ENCODE peak calls at places on chromosomes 7 and 10, in nine cellular contexts. One of them, this sample, is unnamed.

GRCh38 chr10:78416031-78416800 is 382.6 kb downstream of the RPS24 start:
- DNase-seq in NT2/D1: no peak
- DNase-seq in stomach: peak; percentile 17
- DNase-seq in astrocyte of the spinal cord: peak; percentile 47
- DNase-seq in PC-3: peak; percentile 98
- DNase-seq in NCI-H748 treated with DMSO at 0.1 percent for 48 hours: no peak
- DNase-seq in epithelial cell of esophagus: peak; percentile 13
- DNase-seq in Calu3: no peak
- DNase-seq in HCT116: no peak
- DNase-seq in this sample: no peak

GRCh38 chr7:91240546-91240945 is 23.7 kb upstream of the FZD1 start:
- DNase-seq in NT2/D1: no peak
- DNase-seq in stomach: no peak
- DNase-seq in astrocyte of the spinal cord: peak; percentile 35
- DNase-seq in PC-3: no peak
- DNase-seq in NCI-H748 treated with DMSO at 0.1 percent for 48 hours: no peak
- DNase-seq in epithelial cell of esophagus: peak; percentile 51
- DNase-seq in Calu3: no peak
- DNase-seq in HCT116: no peak
- DNase-seq in this sample: peak; percentile 42

GRCh38 chr10:28839600-28840007 is 162.3 kb downstream of the BAMBI start:
- DNase-seq in NT2/D1: no peak
- DNase-seq in stomach: peak; percentile 48
- DNase-seq in astrocyte of the spinal cord: peak; percentile 19
- DNase-seq in PC-3: no peak
- DNase-seq in NCI-H748 treated with DMSO at 0.1 percent for 48 hours: peak; percentile 47
- DNase-seq in epithelial cell of esophagus: no peak
- DNase-seq in Calu3: peak; percentile 5
- DNase-seq in HCT116: peak; percentile 45
- DNase-seq in this sample: peak; percentile 22

GRCh38 chr7:108083980-108084379 is 46.2 kb downstream of the LAMB4 start:
- DNase-seq in NT2/D1: no peak
- DNase-seq in stomach: no peak
- DNase-seq in astrocyte of the spinal cord: no peak
- DNase-seq in PC-3: peak; percentile 44
- DNase-seq in NCI-H748 treated with DMSO at 0.1 percent for 48 hours: no peak
- DNase-seq in epithelial cell of esophagus: peak; percentile 52
- DNase-seq in Calu3: no peak
- DNase-seq in HCT116: no peak
- DNase-seq in this sample: no peak

GRCh38 chr7:26508481-26508880 is 216.8 kb downstream of the SNX10 start:
- DNase-seq in NT2/D1: no peak
- DNase-seq in stomach: no peak
- DNase-seq in astrocyte of the spinal cord: no peak
- DNase-seq in PC-3: peak; percentile 38
- DNase-seq in NCI-H748 treated with DMSO at 0.1 percent for 48 hours: peak; percentile 84
- DNase-seq in epithelial cell of esophagus: no peak
- DNase-seq in Calu3: peak; percentile 92
- DNase-seq in HCT116: no peak
- DNase-seq in this sample: no peak

GRCh38 chr7:20407585-20408466 is 77.1 kb downstream of the ITGB8 start:
- DNase-seq in NT2/D1: no peak
- DNase-seq in stomach: peak; percentile 36
- DNase-seq in astrocyte of the spinal cord: peak; percentile 45
- DNase-seq in PC-3: peak; percentile 84
- DNase-seq in NCI-H748 treated with DMSO at 0.1 percent for 48 hours: peak; percentile 33
- DNase-seq in epithelial cell of esophagus: peak; percentile 83
- DNase-seq in Calu3: peak; percentile 77
- DNase-seq in HCT116: no peak
- DNase-seq in this sample: peak; percentile 66

GRCh38 chr7:99737726-99738125 is 2.7 kb upstream of the CYP3A7 start:
- DNase-seq in NT2/D1: no peak
- DNase-seq in stomach: no peak
- DNase-seq in astrocyte of the spinal cord: no peak
- DNase-seq in PC-3: no peak
- DNase-seq in NCI-H748 treated with DMSO at 0.1 percent for 48 hours: no peak
- DNase-seq in epithelial cell of esophagus: peak; percentile 89
- DNase-seq in Calu3: no peak
- DNase-seq in HCT116: no peak
- DNase-seq in this sample: no peak

GRCh38 chr10:100866575-100867098 is 46.1 kb upstream of the SLF2 start:
- DNase-seq in NT2/D1: peak; percentile 16
- DNase-seq in stomach: no peak
- DNase-seq in astrocyte of the spinal cord: no peak
- DNase-seq in PC-3: no peak
- DNase-seq in NCI-H748 treated with DMSO at 0.1 percent for 48 hours: no peak
- DNase-seq in epithelial cell of esophagus: no peak
- DNase-seq in Calu3: no peak
- DNase-seq in HCT116: no peak
- DNase-seq in this sample: no peak

GRCh38 chr10:7572435-7572834 is 94.3 kb downstream of the ITIH5 start:
- DNase-seq in NT2/D1: no peak
- DNase-seq in stomach: no peak
- DNase-seq in astrocyte of the spinal cord: peak; percentile 2
- DNase-seq in PC-3: no peak
- DNase-seq in NCI-H748 treated with DMSO at 0.1 percent for 48 hours: no peak
- DNase-seq in epithelial cell of esophagus: no peak
- DNase-seq in Calu3: no peak
- DNase-seq in HCT116: no peak
- DNase-seq in this sample: no peak

GRCh38 chr7:2734761-2735571 is 47.0 kb downstream of the AMZ1 start:
- DNase-seq in NT2/D1: no peak
- DNase-seq in stomach: peak; percentile 26
- DNase-seq in astrocyte of the spinal cord: no peak
- DNase-seq in PC-3: no peak
- DNase-seq in NCI-H748 treated with DMSO at 0.1 percent for 48 hours: no peak
- DNase-seq in epithelial cell of esophagus: no peak
- DNase-seq in Calu3: no peak
- DNase-seq in HCT116: no peak
- DNase-seq in this sample: no peak

GRCh38 chr7:130897515-130898419 is 163.8 kb upstream of the KLF14 start:
- DNase-seq in NT2/D1: no peak
- DNase-seq in stomach: no peak
- DNase-seq in astrocyte of the spinal cord: no peak
- DNase-seq in PC-3: peak; percentile 35
- DNase-seq in NCI-H748 treated with DMSO at 0.1 percent for 48 hours: no peak
- DNase-seq in epithelial cell of esophagus: no peak
- DNase-seq in Calu3: no peak
- DNase-seq in HCT116: no peak
- DNase-seq in this sample: no peak

GRCh38 chr10:90136731-90137316 is 435.4 kb downstream of the KIF20B start:
- DNase-seq in NT2/D1: no peak
- DNase-seq in stomach: no peak
- DNase-seq in astrocyte of the spinal cord: peak; percentile 48
- DNase-seq in PC-3: no peak
- DNase-seq in NCI-H748 treated with DMSO at 0.1 percent for 48 hours: no peak
- DNase-seq in epithelial cell of esophagus: peak; percentile 39
- DNase-seq in Calu3: no peak
- DNase-seq in HCT116: peak; percentile 65
- DNase-seq in this sample: no peak

GRCh38 chr10:24344279-24344678 is 135.3 kb downstream of the KIAA1217 start:
- DNase-seq in NT2/D1: no peak
- DNase-seq in stomach: no peak
- DNase-seq in astrocyte of the spinal cord: peak; percentile 99
- DNase-seq in PC-3: peak; percentile 94
- DNase-seq in NCI-H748 treated with DMSO at 0.1 percent for 48 hours: no peak
- DNase-seq in epithelial cell of esophagus: peak; percentile 90
- DNase-seq in Calu3: peak; percentile 34
- DNase-seq in HCT116: no peak
- DNase-seq in this sample: no peak

GRCh38 chr7:27179503-27180430 is 5.3 kb downstream of the HOXA11 start:
- DNase-seq in NT2/D1: no peak
- DNase-seq in stomach: peak; percentile 47
- DNase-seq in astrocyte of the spinal cord: peak; percentile 55
- DNase-seq in PC-3: peak; percentile 90
- DNase-seq in NCI-H748 treated with DMSO at 0.1 percent for 48 hours: no peak
- DNase-seq in epithelial cell of esophagus: peak; percentile 57
- DNase-seq in Calu3: peak; percentile 90
- DNase-seq in HCT116: no peak
- DNase-seq in this sample: peak; percentile 41

GRCh38 chr7:44965937-44966730 is 12.7 kb downstream of the MYO1G start:
- DNase-seq in NT2/D1: no peak
- DNase-seq in stomach: no peak
- DNase-seq in astrocyte of the spinal cord: no peak
- DNase-seq in PC-3: no peak
- DNase-seq in NCI-H748 treated with DMSO at 0.1 percent for 48 hours: no peak
- DNase-seq in epithelial cell of esophagus: no peak
- DNase-seq in Calu3: no peak
- DNase-seq in HCT116: no peak
- DNase-seq in this sample: no peak

GRCh38 chr10:127123626-127124025 is 72.8 kb downstream of the INSYN2A start:
- DNase-seq in NT2/D1: no peak
- DNase-seq in stomach: no peak
- DNase-seq in astrocyte of the spinal cord: peak; percentile 23
- DNase-seq in PC-3: no peak
- DNase-seq in NCI-H748 treated with DMSO at 0.1 percent for 48 hours: no peak
- DNase-seq in epithelial cell of esophagus: no peak
- DNase-seq in Calu3: no peak
- DNase-seq in HCT116: no peak
- DNase-seq in this sample: no peak

GRCh38 chr10:58775960-58776574 is 263.4 kb downstream of the BICC1 start:
- DNase-seq in NT2/D1: no peak
- DNase-seq in stomach: no peak
- DNase-seq in astrocyte of the spinal cord: peak; percentile 49
- DNase-seq in PC-3: peak; percentile 64
- DNase-seq in NCI-H748 treated with DMSO at 0.1 percent for 48 hours: no peak
- DNase-seq in epithelial cell of esophagus: peak; percentile 80
- DNase-seq in Calu3: no peak
- DNase-seq in HCT116: no peak
- DNase-seq in this sample: no peak

GRCh38 chr10:127071126-127071525 is 125.3 kb downstream of the INSYN2A start:
- DNase-seq in NT2/D1: no peak
- DNase-seq in stomach: no peak
- DNase-seq in astrocyte of the spinal cord: no peak
- DNase-seq in PC-3: no peak
- DNase-seq in NCI-H748 treated with DMSO at 0.1 percent for 48 hours: no peak
- DNase-seq in epithelial cell of esophagus: no peak
- DNase-seq in Calu3: no peak
- DNase-seq in HCT116: no peak
- DNase-seq in this sample: no peak

GRCh38 chr7:3968234-3968633 is 667.2 kb downstream of the SDK1 start:
- DNase-seq in NT2/D1: no peak
- DNase-seq in stomach: no peak
- DNase-seq in astrocyte of the spinal cord: no peak
- DNase-seq in PC-3: no peak
- DNase-seq in NCI-H748 treated with DMSO at 0.1 percent for 48 hours: no peak
- DNase-seq in epithelial cell of esophagus: peak; percentile 4
- DNase-seq in Calu3: no peak
- DNase-seq in HCT116: no peak
- DNase-seq in this sample: no peak

GRCh38 chr7:22934473-22935065 is 79.4 kb downstream of the HYCC1 start:
- DNase-seq in NT2/D1: no peak
- DNase-seq in stomach: no peak
- DNase-seq in astrocyte of the spinal cord: peak; percentile 30
- DNase-seq in PC-3: no peak
- DNase-seq in NCI-H748 treated with DMSO at 0.1 percent for 48 hours: no peak
- DNase-seq in epithelial cell of esophagus: peak; percentile 7
- DNase-seq in Calu3: no peak
- DNase-seq in HCT116: no peak
- DNase-seq in this sample: no peak

GRCh38 chr10:29533696-29534285 is 101.0 kb downstream of the SVIL start:
- DNase-seq in NT2/D1: no peak
- DNase-seq in stomach: no peak
- DNase-seq in astrocyte of the spinal cord: no peak
- DNase-seq in PC-3: no peak
- DNase-seq in NCI-H748 treated with DMSO at 0.1 percent for 48 hours: no peak
- DNase-seq in epithelial cell of esophagus: peak; percentile 17
- DNase-seq in Calu3: no peak
- DNase-seq in HCT116: no peak
- DNase-seq in this sample: peak; percentile 58

GRCh38 chr10:13938940-13939339 is 352.2 kb downstream of the PRPF18 start:
- DNase-seq in NT2/D1: no peak
- DNase-seq in stomach: no peak
- DNase-seq in astrocyte of the spinal cord: no peak
- DNase-seq in PC-3: no peak
- DNase-seq in NCI-H748 treated with DMSO at 0.1 percent for 48 hours: no peak
- DNase-seq in epithelial cell of esophagus: no peak
- DNase-seq in Calu3: no peak
- DNase-seq in HCT116: no peak
- DNase-seq in this sample: no peak